ENCODE peak calls at places on chromosomes 5 and 9, in nine cellular contexts. D, U, B, N, V, L, R, S and X are unnamed samples. For H3K4me1, the result is how much of the 10 kb centered on the place peaks cover.

GRCh38 chr5:67196537-67197059 is at the start of gene CD180:
- DNase-seq in U (no peak), R (no peak), D (no peak), B (peak), L (no peak), S (no peak), V (no peak), N (peak), X (no peak)

GRCh38 chr5:125865166-125865815 is 557.9 kb upstream of the GRAMD2B start:
- DNase-seq in B (no peak), R (no peak), N (no peak), S (no peak), D (peak), L (no peak), V (peak), U (no peak), X (no peak)

GRCh38 chr5:9324348-9325056 is 221.4 kb downstream of the SEMA5A start:
- DNase-seq in R (no peak), L (no peak), D (no peak), U (no peak), S (no peak), N (no peak), V (no peak), B (no peak), X (no peak)

GRCh38 chr9:3434594-3434993 is 91.2 kb downstream of the RFX3 start:
- DNase-seq in R (no peak), N (peak), V (peak), U (no peak), B (no peak), S (no peak), D (no peak), L (no peak), X (no peak)

GRCh38 chr9:135609366-135609955 is 29.9 kb downstream of the GLT6D1 start:
- DNase-seq in R (no peak), N (no peak), B (no peak), L (no peak), S (peak), U (no peak), V (no peak), D (no peak), X (peak)

GRCh38 chr9:75797181-75797580 is 93.3 kb upstream of the PCSK5 start:
- DNase-seq in U (no peak), R (peak), D (no peak), L (no peak), N (no peak), S (no peak), V (peak), B (no peak), X (no peak)

GRCh38 chr5:132365213-132365612 is 4.3 kb upstream of the SLC22A5 start:
- DNase-seq in U (no peak), D (peak), V (peak), N (no peak), B (no peak), R (no peak), S (no peak), L (no peak), X (no peak)

GRCh38 chr9:133738039-133738805 is at the start of gene SARDH:
- DNase-seq in D (peak), S (peak), V (no peak), L (peak), B (peak), R (peak), N (peak), U (no peak), X (no peak)

GRCh38 chr5:71892641-71893340 is 173.7 kb downstream of the CARTPT start:
- DNase-seq in N (no peak), S (no peak), L (no peak), R (peak), U (no peak), V (no peak), D (no peak), B (no peak), X (peak)

GRCh38 chr9:98967257-98967656 is 23.6 kb downstream of the COL15A1 start:
- DNase-seq in S (no peak), L (peak), B (no peak), U (no peak), V (no peak), N (no peak), D (no peak), R (no peak), X (no peak)

GRCh38 chr9:95070549-95071021 is 246.9 kb downstream of the FANCC start:
- DNase-seq in S (no peak), V (no peak), D (no peak), L (no peak), N (peak), U (no peak), B (no peak), R (no peak), X (no peak)

GRCh38 chr5:52498607-52499006 is 289.1 kb upstream of the ITGA1 start:
- DNase-seq in N (no peak), D (no peak), R (no peak), L (no peak), V (no peak), B (no peak), S (no peak), U (no peak), X (no peak)

GRCh38 chr9:18923167-18923566 is 109.8 kb downstream of the SAXO1 start:
- DNase-seq in V (no peak), U (no peak), R (no peak), B (no peak), S (no peak), D (no peak), L (no peak), N (no peak), X (peak)

GRCh38 chr9:129396365-129396708 is 218.3 kb upstream of the IER5L start:
- DNase-seq in D (no peak), U (no peak), B (no peak), R (no peak), N (no peak), S (no peak), V (no peak), L (no peak), X (no peak)

GRCh38 chr5:147507480-147508126 is 2.3 kb downstream of the DPYSL3 start:
- DNase-seq in V (peak), D (peak), S (no peak), U (no peak), L (no peak), B (no peak), R (no peak), N (no peak), X (no peak)

GRCh38 chr5:55864606-55865541 is 13.7 kb downstream of the IL31RA start:
- DNase-seq in S (no peak), D (no peak), U (no peak), L (no peak), B (no peak), N (no peak), V (no peak), R (no peak), X (no peak)

GRCh38 chr5:156076912-156077311 is 250.1 kb upstream of the SGCD start:
- DNase-seq in U (no peak), V (no peak), B (no peak), L (no peak), R (no peak), D (no peak), N (no peak), S (no peak), X (no peak)

GRCh38 chr5:18281947-18282557 is 647.8 kb downstream of the TAF11L14 start:
- DNase-seq in U (no peak), L (no peak), N (no peak), D (peak), S (peak), B (peak), V (peak), R (peak), X (no peak)

GRCh38 chr5:155147222-155147621 is 133.7 kb downstream of the KIF4B start:
- DNase-seq in D (peak), U (no peak), L (no peak), S (peak), B (no peak), V (no peak), N (no peak), R (no peak), X (no peak)

GRCh38 chr9:101485873-101486692 is 47.6 kb upstream of the RNF20 start:
- DNase-seq in L (peak), R (peak), S (peak), D (no peak), B (no peak), U (no peak), N (no peak), V (peak), X (no peak)

GRCh38 chr9:109124089-109124488 is 4.3 kb upstream of the TMEM245 start:
- DNase-seq in B (no peak), U (no peak), D (no peak), V (no peak), N (no peak), R (no peak), S (no peak), L (no peak), X (no peak)

GRCh38 chr9:113461285-113461684 is 2.2 kb upstream of the RGS3 start:
- DNase-seq in V (no peak), R (no peak), U (no peak), L (no peak), N (no peak), S (no peak), D (no peak), B (no peak), X (peak)

GRCh38 chr9:101716629-101717028 is 21.8 kb downstream of the GRIN3A start:
- DNase-seq in N (no peak), S (no peak), D (no peak), U (no peak), R (no peak), V (no peak), L (no peak), B (no peak), X (no peak)

GRCh38 chr9:92607088-92607487 is 62.8 kb downstream of the IPPK start:
- DNase-seq in L (no peak), U (no peak), S (no peak), B (no peak), N (no peak), V (no peak), R (no peak), D (no peak), X (no peak)

GRCh38 chr9:38445154-38446043 is 21.1 kb upstream of the IGFBPL1 start:
- DNase-seq in V (no peak), S (no peak), L (no peak), U (no peak), D (no peak), B (peak), N (no peak), R (no peak), X (peak)

GRCh38 chr5:168649306-168649705 is 70.1 kb upstream of the PANK3 start:
- DNase-seq in N (no peak), S (no peak), D (no peak), R (no peak), L (no peak), U (no peak), B (no peak), V (peak), X (no peak)

DNA sequence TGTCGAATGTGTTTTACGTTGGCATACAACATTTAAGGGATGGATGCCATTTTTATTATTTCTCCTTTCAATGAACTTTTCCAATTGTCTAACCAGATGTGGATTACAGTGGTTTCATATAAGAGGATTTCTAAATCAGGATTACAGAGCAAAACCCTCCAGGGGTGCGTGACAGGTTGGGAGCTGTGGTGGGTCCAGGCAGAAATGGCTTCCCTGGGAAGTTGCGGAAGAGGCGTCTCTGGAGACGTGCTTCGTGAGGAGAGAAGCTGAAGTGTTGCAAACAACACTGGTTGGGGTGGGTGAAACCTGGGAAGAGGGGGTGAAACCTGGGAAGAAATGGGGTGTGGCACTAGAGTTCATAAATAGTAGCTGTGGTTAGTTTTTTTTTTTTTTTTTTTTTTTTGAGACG is 4.5 kb upstream of the RPL26L1 start:
- DNase-seq in U (no peak), V (no peak), S (no peak), N (no peak), R (no peak), L (no peak), B (no peak), D (no peak), X (no peak)
- H3K27ac ChIP-seq in U (no peak), V (no peak), S (peak), N (no peak), R (no peak), L (peak), B (no peak), D (no peak), X (peak)

DNA sequence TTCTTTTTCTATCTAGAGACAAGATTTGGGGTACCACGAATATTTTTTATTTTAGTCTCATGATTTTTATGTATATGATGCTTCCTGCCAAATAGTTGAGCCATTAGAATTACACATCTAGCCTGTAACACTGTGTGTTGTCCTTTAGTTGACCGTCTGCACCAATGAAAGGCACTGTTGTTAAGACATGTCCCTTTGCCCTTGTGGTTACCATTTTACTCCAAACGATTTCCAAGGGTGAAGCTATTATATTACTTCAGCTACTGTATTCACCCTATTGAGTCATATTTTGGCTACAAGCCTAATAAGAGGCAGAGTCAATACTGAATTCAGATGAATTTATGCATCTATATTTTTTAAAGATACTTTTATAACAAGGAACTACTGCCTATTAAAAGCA is 207.6 kb downstream of the CETN3 start:
- DNase-seq in R (no peak), S (no peak), V (peak), D (peak), B (no peak), U (no peak), L (no peak), N (no peak), X (no peak)
- H3K4me3 ChIP-seq in R (no peak), S (no peak), V (no peak), D (no peak), B (no peak), U (no peak), L (no peak), N (no peak), X (no peak)

DNA sequence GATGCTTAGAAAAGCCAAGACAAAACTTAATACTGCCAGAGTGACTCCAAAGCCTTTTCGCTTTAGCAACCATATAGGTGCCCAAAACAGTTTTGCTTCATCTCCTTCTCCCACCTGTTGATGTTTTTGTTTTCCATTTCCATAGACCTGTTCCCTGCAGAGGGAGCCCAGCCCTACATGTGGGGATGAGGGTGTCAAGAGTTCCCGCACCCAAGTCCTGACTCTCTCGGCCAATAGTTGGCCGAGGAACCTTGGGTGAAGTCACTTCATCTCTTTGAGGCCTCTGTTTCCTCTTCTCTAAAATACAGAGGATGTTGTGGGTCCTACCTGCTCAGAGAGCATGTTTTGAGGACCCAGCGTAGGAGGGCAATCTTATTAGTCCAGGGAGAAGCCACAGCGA is 38.5 kb upstream of the LCP2 start:
- DNase-seq in R (no peak), U (no peak), L (no peak), V (no peak), N (no peak), B (no peak), D (no peak), S (no peak), X (no peak)
- H3K4me1 ChIP-seq in R (under half), U (under half), L (under half), V (under half), N (under half), B (under half), D (under half), S (under half), X (under half)

DNA sequence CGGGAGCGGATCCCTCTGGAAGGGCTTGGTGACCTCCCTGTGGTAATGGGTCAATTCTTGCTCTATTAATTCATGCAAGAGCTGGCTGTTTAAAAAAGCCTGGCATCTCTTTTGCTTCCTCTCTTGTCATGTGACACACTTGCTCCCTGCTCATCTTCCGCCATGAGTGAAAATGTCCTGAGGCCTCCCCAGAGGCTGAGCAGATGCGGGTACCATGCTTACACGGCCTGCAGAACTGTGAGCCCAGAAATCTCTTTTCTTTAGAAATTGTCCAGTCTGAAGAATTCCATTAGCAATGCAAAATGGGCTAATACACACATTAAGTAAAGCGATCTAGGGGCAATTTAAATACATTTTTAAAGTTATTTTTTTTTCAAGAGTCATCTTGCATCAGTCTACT is 48.7 kb upstream of the CDK20 start:
- DNase-seq in V (no peak), L (no peak), B (no peak), S (no peak), R (no peak), N (no peak), D (no peak), U (no peak), X (no peak)
- H3K27ac ChIP-seq in V (no peak), L (no peak), B (no peak), S (no peak), R (no peak), N (no peak), D (no peak), U (no peak), X (no peak)

DNA sequence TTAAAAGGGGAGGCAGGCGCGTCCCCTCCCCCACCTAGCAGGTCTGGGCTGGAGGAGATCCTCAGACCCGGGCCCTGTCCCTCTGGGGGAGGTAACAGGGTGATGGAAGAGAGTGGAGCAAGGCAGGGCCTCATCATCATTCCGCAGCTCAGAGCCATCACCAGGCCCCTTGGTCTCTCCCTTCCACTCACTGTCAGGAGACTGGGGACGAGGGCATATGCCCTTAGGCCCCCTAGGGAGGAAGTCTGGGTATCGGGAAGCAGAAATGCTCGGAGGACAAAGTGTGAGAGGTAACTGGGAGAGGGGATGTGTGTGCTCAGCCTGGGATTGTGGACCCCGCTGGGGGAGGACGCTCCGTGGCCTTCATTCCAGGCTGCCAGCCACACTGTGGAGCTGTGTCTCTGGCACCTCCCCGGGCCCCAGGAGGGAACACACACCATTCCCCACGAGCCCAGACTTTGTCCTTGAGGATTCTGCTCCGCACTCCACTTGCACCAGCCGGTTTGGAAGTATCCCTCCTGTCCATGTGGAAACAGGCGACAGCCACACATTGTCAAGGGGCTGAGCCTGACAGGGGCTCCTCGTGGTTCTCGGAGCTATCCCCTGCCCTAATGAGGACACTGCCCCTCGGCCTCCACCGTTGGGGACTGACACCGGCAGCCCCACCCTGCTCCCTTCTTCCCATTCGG is 824 bp downstream of the REEP2 start:
- DNase-seq in S (peak), N (no peak), B (no peak), D (no peak), V (no peak), L (peak), R (peak), U (no peak), X (no peak)
- H3K4me3 ChIP-seq in S (peak), N (peak), B (peak), D (peak), V (peak), L (peak), R (peak), U (peak), X (peak)

GRCh38 chr9:137198748-137199276 is 1.7 kb downstream of the TPRN start:
- DNase-seq in B (no peak), V (no peak), D (no peak), L (no peak), N (no peak), R (no peak), U (no peak), S (no peak), X (no peak)

GRCh38 chr9:137199411-137200121 is 975 bp downstream of the TPRN start:
- DNase-seq in S (no peak), D (no peak), U (no peak), V (no peak), L (no peak), B (no peak), N (no peak), R (peak), X (no peak)

GRCh38 chr9:137198051-137198747 is 2.3 kb downstream of the TPRN start:
- DNase-seq in N (no peak), B (no peak), V (peak), L (no peak), U (no peak), S (no peak), R (no peak), D (peak), X (no peak)

GRCh38 chr9:137201205-137201868 is 796 bp upstream of the TPRN start:
- DNase-seq in N (no peak), B (no peak), L (no peak), S (no peak), V (no peak), D (no peak), U (no peak), R (peak), X (no peak)

DNA sequence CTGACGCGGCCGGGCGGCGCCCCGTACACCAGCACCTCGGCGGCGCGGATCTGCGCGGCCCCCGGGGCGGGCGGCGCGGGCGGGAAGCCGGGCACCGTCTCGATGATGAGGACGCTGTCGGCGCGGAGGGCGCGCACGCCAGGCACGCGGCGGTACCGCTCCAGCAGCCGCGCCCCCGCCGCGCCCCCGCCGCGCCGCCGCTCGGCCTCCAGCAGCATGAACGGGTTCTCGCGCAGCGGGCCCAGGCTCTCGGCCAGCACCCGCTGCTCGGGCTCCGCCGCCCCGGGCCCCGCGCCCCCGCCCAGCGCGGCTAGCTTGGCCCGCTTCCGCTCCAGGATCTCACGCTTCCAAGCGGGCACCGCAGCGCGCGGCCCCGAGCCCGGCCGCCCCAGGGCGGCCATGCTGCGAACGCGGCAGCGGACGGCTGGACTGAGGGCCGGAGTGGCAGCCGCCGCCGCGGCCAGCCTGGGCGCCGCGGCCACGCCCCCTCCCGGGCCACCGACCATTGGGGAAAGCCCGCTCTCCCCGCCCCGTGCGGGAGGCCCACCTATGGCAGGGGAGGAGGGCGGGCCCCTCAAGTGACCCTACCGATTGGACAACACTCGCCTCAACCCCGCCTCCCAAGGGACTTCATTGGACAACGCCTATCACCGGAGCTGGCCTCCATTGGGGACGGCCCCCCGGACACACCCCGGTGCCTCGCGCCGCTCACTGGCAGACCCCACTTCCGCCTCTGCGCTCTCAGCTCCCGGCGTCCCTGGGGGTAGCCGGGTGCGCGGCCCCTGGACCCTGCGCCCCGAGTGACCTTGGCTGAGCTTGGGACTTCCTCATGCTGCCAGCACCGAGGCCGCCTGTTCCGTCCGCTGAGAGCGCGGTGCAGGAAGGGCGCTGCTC is at the start of gene TPRN:
- DNase-seq in D (peak), S (peak), R (peak), V (peak), N (peak), L (peak), U (peak), B (peak), X (peak)
- H3K4me1 ChIP-seq in D (under half), S (under half), R (under half), V (half or more), N (half or more), L (half or more), U (under half), B (under half), X (half or more)